ENCODE peak calls at places on chromosome 5, in nine cellular contexts. H is uterus, D is pancreas, W is stomach, Y is breast epithelium, V is SK-N-SH, O is left ventricle myocardium inferior, U is Panc1, B is HepG2. X is an unnamed sample.

GRCh38 chr5:41721521-41721920 is 148.7 kb downstream of the OXCT1 start:
- DNase-seq in U (no peak), D (no peak), W (no peak), V (peak; percentile 48), H (no peak), Y (no peak), O (no peak), B (no peak), X (no peak)

GRCh38 chr5:151770383-151771258 is 1.1 kb upstream of the G3BP1 start:
- DNase-seq in W (peak; percentile 59), H (peak; percentile 83), O (peak; percentile 82), D (peak; percentile 74), Y (peak; percentile 68), V (peak; percentile 67), B (no peak), U (no peak), X (peak; percentile 92)

GRCh38 chr5:73095564-73096238 is 24.7 kb upstream of the TMEM171 start:
- DNase-seq in H (no peak), O (no peak), W (no peak), D (no peak), B (no peak), Y (no peak), U (no peak), V (no peak), X (no peak)

GRCh38 chr5:78548216-78548615 is 100.4 kb downstream of the LHFPL2 start:
- DNase-seq in O (no peak), B (no peak), H (no peak), W (no peak), U (no peak), D (no peak), V (peak; percentile 71), Y (no peak), X (no peak)

GRCh38 chr5:177343777-177344176 is 7.7 kb downstream of the LMAN2 start:
- DNase-seq in U (no peak), D (no peak), B (no peak), W (no peak), Y (no peak), H (no peak), O (no peak), V (no peak), X (no peak)

GRCh38 chr5:155587458-155587857 is 573.9 kb downstream of the KIF4B start:
- DNase-seq in Y (no peak), B (no peak), W (no peak), H (no peak), D (no peak), O (no peak), V (peak; percentile 38), U (no peak), X (no peak)

GRCh38 chr5:13477118-13477737 is 467.3 kb downstream of the DNAH5 start:
- DNase-seq in W (no peak), Y (no peak), V (no peak), B (no peak), O (no peak), D (no peak), U (no peak), H (no peak), X (no peak)

GRCh38 chr5:56350595-56351170 is 117.6 kb upstream of the ANKRD55 start:
- DNase-seq in V (no peak), Y (peak; percentile 70), O (peak; percentile 69), U (peak; percentile 74), W (no peak), H (peak; percentile 77), B (peak; percentile 92), D (peak; percentile 42), X (no peak)

GRCh38 chr5:55062039-55062779 is 38.2 kb downstream of the GZMK start:
- DNase-seq in H (no peak), Y (no peak), U (no peak), O (no peak), B (no peak), V (no peak), W (no peak), D (no peak), X (no peak)

GRCh38 chr5:139149477-139150199 is 48.5 kb downstream of the SIL1 start:
- DNase-seq in B (no peak), H (no peak), O (no peak), D (no peak), U (no peak), V (no peak), W (no peak), Y (no peak), X (no peak)

GRCh38 chr5:139147743-139148079 is 50.5 kb downstream of the SIL1 start:
- DNase-seq in H (peak; percentile 79), Y (peak; percentile 89), D (peak; percentile 74), W (peak; percentile 83), U (no peak), V (peak; percentile 65), B (no peak), O (peak; percentile 59), X (no peak)

GRCh38 chr5:139146809-139147742 is 51.1 kb downstream of the SIL1 start:
- DNase-seq in D (no peak), W (no peak), B (no peak), O (no peak), H (no peak), Y (no peak), V (no peak), U (no peak), X (no peak)

GRCh38 chr5:139148986-139149385 is 49.2 kb downstream of the SIL1 start:
- DNase-seq in D (no peak), V (no peak), Y (no peak), W (no peak), H (no peak), O (no peak), B (no peak), U (no peak), X (no peak)

GRCh38 chr5:139148306-139148705 is 49.9 kb downstream of the SIL1 start:
- DNase-seq in O (no peak), Y (peak; percentile 81), U (no peak), W (peak; percentile 82), B (no peak), D (peak; percentile 63), V (no peak), H (no peak), X (no peak)
- H3K27ac ChIP-seq in O (peak overlapping the region; percentile 61), Y (peak overlapping the region; percentile 89), U (no peak overlapping the region), W (peak overlapping the region; percentile 73), B (no peak overlapping the region), D (no peak overlapping the region), V (peak overlapping the region; percentile 75), H (peak overlapping the region; percentile 66), X (no peak overlapping the region)

GRCh38 chr5:61679562-61679961 is 347.5 kb downstream of the ZSWIM6 start:
- DNase-seq in D (no peak), H (no peak), B (no peak), W (no peak), O (no peak), Y (no peak), U (no peak), V (no peak), X (no peak)

GRCh38 chr5:61677220-61677619 is 345.2 kb downstream of the ZSWIM6 start:
- DNase-seq in Y (no peak), W (no peak), H (no peak), O (no peak), U (no peak), V (no peak), D (no peak), B (no peak), X (no peak)

GRCh38 chr5:61675015-61675692 is 343.1 kb downstream of the ZSWIM6 start:
- DNase-seq in B (peak; percentile 16), D (no peak), Y (no peak), O (no peak), U (no peak), W (no peak), H (no peak), V (no peak), X (peak; percentile 61)

GRCh38 chr5:61680247-61680646 is 348.2 kb downstream of the ZSWIM6 start:
- DNase-seq in V (no peak), U (no peak), O (no peak), B (no peak), Y (no peak), H (no peak), W (no peak), D (no peak), X (no peak)

DNA sequence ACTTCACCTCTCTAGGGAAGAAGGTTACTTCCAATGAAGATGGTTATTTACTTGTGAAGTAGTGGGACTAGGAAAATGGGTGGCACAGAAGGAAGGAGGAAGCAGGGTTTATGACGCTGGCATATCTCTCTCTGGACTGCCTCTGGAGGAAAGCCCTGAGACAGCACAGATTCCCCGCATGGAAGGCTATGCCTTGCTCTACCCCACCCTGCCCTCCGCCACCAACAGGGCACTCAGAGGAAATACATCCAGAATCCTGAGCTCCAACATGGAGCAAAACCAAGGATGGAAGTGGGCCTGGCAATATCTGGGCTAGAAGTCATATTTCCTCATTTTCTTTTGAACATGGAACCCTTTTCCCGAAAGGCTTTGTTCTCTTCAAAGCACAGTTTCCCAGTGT is 346.9 kb downstream of the ZSWIM6 start:
- DNase-seq in H (no peak), Y (no peak), O (no peak), D (no peak), W (no peak), V (no peak), B (no peak), U (no peak), X (peak; percentile 80)
- TF ChIP-seq CTCF in H (no peak), Y (no peak), O (no peak), D (no peak), W (no peak), V (peak; percentile 16), B (no peak), U (peak; percentile 12), X (peak; percentile 64)

DNA sequence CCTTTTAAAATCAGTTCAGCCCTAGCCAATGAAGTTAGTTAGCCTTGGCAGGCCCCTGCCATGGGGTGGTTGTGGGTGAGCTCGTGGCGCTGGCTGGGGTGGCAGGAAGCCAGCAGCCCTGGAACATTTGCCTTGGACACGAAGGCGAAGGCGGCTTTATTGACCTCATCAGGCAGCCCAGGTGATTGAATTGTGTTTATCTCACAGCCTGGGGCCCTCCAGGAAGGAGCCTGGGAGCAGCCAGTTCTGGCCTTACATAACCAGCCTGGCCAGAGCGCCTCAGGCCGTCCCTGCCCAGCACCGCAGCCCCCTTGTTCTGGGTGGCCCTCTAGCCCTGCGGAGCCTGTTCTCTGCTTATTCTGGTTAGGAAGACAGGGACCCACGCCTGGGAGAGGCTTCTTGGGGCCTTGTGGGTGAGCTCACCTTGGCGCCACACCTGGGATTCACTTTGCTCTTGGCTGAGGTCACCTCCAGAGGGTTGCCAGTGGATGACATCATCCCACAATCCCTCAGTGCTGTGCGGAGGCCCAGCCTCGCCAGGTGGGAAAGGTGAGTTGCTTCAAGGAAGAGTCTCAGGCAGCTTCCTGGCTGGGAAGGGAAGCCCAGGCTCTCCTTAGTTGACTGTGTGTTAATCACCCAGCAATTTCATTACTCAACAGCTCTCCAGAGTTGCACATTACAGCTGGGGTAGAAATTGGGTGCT is 54.4 kb upstream of the RPL26L1 start:
- DNase-seq in W (peak; percentile 96), U (no peak), B (peak; percentile 19), O (peak; percentile 77), Y (peak; percentile 92), V (peak; percentile 58), H (peak; percentile 74), D (peak; percentile 93), X (peak; percentile 68)
- H3K27ac ChIP-seq in W (peak overlapping the region; percentile 98), U (peak overlapping the region; percentile 80), B (no peak overlapping the region), O (peak overlapping the region; percentile 92), Y (peak overlapping the region; percentile 98), V (peak overlapping the region; percentile 76), H (peak overlapping the region; percentile 91), D (peak overlapping the region; percentile 100), X (no peak overlapping the region)

DNA sequence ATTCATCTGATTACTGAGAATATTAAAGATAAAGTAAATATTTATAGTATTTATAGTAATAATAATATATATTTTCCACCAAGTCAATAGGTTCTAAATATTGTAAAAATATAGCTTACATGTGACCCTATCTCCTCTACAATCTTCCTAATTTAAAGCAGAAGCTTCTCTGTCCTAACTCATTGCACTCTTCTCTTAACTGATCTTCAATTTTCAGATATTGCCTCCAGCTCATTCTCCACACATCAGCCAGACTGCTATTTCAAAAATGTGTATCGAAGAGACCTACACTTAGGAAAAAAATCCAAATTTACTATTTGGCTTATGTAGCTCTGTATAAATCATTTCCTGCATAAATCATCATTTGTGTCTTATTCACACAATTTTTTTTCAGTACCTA is 47.8 kb downstream of the CDH18 start:
- DNase-seq in V (no peak), B (no peak), W (no peak), D (no peak), O (no peak), Y (no peak), U (no peak), H (no peak), X (no peak)
- TF ChIP-seq CTCF in V (no peak), B (no peak), W (no peak), D (no peak), O (no peak), Y (no peak), U (no peak), H (no peak), X (no peak)